ENCODE peak calls at places on chromosomes 5 and 9, in nine cellular contexts. A is naive thymus-derived CD8-positive, alpha-beta T cell; C is HFFc6; E is sigmoid colon; S is anterior cingulate cortex; D is SHP77; Y is K562; P is amniotic stem cell; B is EL. K is an unnamed sample.

GRCh38 chr5:134175874-134176522 is 752 bp downstream of the SKP1 start:
- DNase-seq in A (peak; percentile 70), C (peak; percentile 25), E (peak; percentile 68), S (no peak), D (peak; percentile 29), Y (no peak), P (peak; percentile 23), B (peak; percentile 32), K (peak; percentile 41)

GRCh38 chr9:76451234-76451633 is 7.7 kb upstream of the GCNT1 start:
- DNase-seq in A (no peak), C (peak; percentile 66), E (no peak), S (no peak), D (no peak), Y (no peak), P (no peak), B (peak; percentile 84), K (no peak)

GRCh38 chr5:142800776-142801494 is 30.8 kb downstream of the ARHGAP26 start:
- DNase-seq in A (peak; percentile 19), C (no peak), E (no peak), S (no peak), D (no peak), Y (no peak), P (no peak), B (no peak), K (peak; percentile 2)

GRCh38 chr5:69450116-69450515 is 35.2 kb downstream of the MARVELD2 start:
- DNase-seq in A (no peak), C (peak; percentile 89), E (no peak), S (no peak), D (no peak), Y (no peak), P (peak; percentile 64), B (peak; percentile 87), K (no peak)

GRCh38 chr9:34992376-34992951 is 2.9 kb downstream of the DNAJB5 start:
- DNase-seq in A (no peak), C (peak; percentile 78), E (peak; percentile 86), S (peak; percentile 22), D (no peak), Y (peak; percentile 39), P (peak; percentile 55), B (peak; percentile 93), K (no peak)

GRCh38 chr5:118791986-118792734 is 196.2 kb downstream of the DTWD2 start:
- DNase-seq in A (no peak), C (peak; percentile 72), E (no peak), S (no peak), D (peak; percentile 39), Y (peak; percentile 51), P (peak; percentile 59), B (peak; percentile 68), K (no peak)

GRCh38 chr9:551986-552930 is 289.2 kb upstream of the DMRT1 start:
- DNase-seq in A (no peak), C (no peak), E (no peak), S (no peak), D (no peak), Y (no peak), P (no peak), B (no peak), K (no peak)

GRCh38 chr9:137429974-137430722 is 7.0 kb downstream of the NOXA1 start:
- DNase-seq in A (no peak), C (no peak), E (no peak), S (no peak), D (peak; percentile 32), Y (peak; percentile 89), P (no peak), B (no peak), K (no peak)

GRCh38 chr9:127336708-127337352 is 60.1 kb upstream of the SLC2A8 start:
- DNase-seq in A (no peak), C (peak; percentile 94), E (peak; percentile 93), S (peak; percentile 26), D (no peak), Y (no peak), P (peak; percentile 78), B (peak; percentile 97), K (no peak)

GRCh38 chr9:132560604-132561304 is 21.7 kb upstream of the BARHL1 start:
- DNase-seq in A (no peak), C (no peak), E (no peak), S (no peak), D (no peak), Y (no peak), P (no peak), B (no peak), K (no peak)

GRCh38 chr9:105332471-105332870 is 88.0 kb downstream of the SLC44A1 start:
- DNase-seq in A (no peak), C (peak; percentile 4), E (no peak), S (no peak), D (no peak), Y (no peak), P (no peak), B (peak; percentile 6), K (no peak)

GRCh38 chr9:110152704-110153374 is 55.1 kb downstream of the C9orf152 start:
- DNase-seq in A (no peak), C (peak; percentile 51), E (no peak), S (no peak), D (peak; percentile 22), Y (peak; percentile 28), P (no peak), B (peak; percentile 72), K (no peak)

GRCh38 chr5:101943784-101944183 is 352.3 kb downstream of the SLCO4C1 start:
- DNase-seq in A (no peak), C (no peak), E (no peak), S (no peak), D (no peak), Y (no peak), P (no peak), B (no peak), K (no peak)

GRCh38 chr5:157336423-157336744 is 70.5 kb downstream of the CYFIP2 start:
- DNase-seq in A (no peak), C (no peak), E (no peak), S (no peak), D (no peak), Y (no peak), P (no peak), B (no peak), K (no peak)

GRCh38 chr9:23674016-23674585 is 151.9 kb downstream of the ELAVL2 start:
- DNase-seq in A (no peak), C (no peak), E (no peak), S (no peak), D (no peak), Y (no peak), P (no peak), B (no peak), K (no peak)

GRCh38 chr9:89446440-89447310 is 51.2 kb downstream of the SEMA4D start:
- DNase-seq in A (no peak), C (no peak), E (no peak), S (no peak), D (no peak), Y (no peak), P (no peak), B (no peak), K (no peak)

GRCh38 chr9:78297672-78297961 is 692 bp downstream of the PSAT1 start:
- DNase-seq in A (no peak), C (no peak), E (no peak), S (no peak), D (no peak), Y (no peak), P (no peak), B (no peak), K (no peak)

GRCh38 chr5:28788954-28789353 is 1750.6 kb upstream of the CDH9 start:
- DNase-seq in A (no peak), C (no peak), E (no peak), S (no peak), D (no peak), Y (no peak), P (no peak), B (no peak), K (no peak)

GRCh38 chr5:124979174-124979573 is 232.7 kb upstream of the ZNF608 start:
- DNase-seq in A (no peak), C (no peak), E (no peak), S (no peak), D (no peak), Y (no peak), P (no peak), B (no peak), K (no peak)

GRCh38 chr9:34927061-34927460 is 31.0 kb upstream of the PHF24 start:
- DNase-seq in A (no peak), C (no peak), E (no peak), S (no peak), D (no peak), Y (no peak), P (no peak), B (no peak), K (no peak)

GRCh38 chr9:130276121-130276520 is 10.6 kb downstream of the HMCN2 start:
- DNase-seq in A (no peak), C (peak; percentile 62), E (peak; percentile 48), S (no peak), D (no peak), Y (no peak), P (no peak), B (peak; percentile 75), K (no peak)

GRCh38 chr5:64330728-64331231 is 165.1 kb downstream of the RNF180 start:
- DNase-seq in A (no peak), C (no peak), E (no peak), S (no peak), D (no peak), Y (no peak), P (no peak), B (no peak), K (no peak)

GRCh38 chr5:74296685-74297084 is 343.8 kb downstream of the ENC1 start:
- DNase-seq in A (no peak), C (no peak), E (no peak), S (no peak), D (peak; percentile 61), Y (no peak), P (no peak), B (no peak), K (no peak)

K was measured in T-helper 22 cell.